ENCODE peak calls at places on chromosomes 6 and 20, in six cellular contexts. Y is sigmoid colon; N is activated naive CD4-positive, alpha-beta T cell treated with anti-CD3 and anti-CD28 coated beads, Interleukin-2, amount 50 U/mL, for 16 hours; H is activated CD8-positive, alpha-beta memory T cell treated with anti-CD3 and anti-CD28 coated beads for 24 hours; U is head of caudate nucleus; D is NCI-H2081. I is an unnamed sample.

GRCh38 chr6:135323202-135323668 is 142.1 kb downstream of the MYB start:
- DNase-seq in D (no peak), H (no peak), N (no peak), Y (no peak), U (no peak), I (peak; percentile 13)

GRCh38 chr20:17799575-17799974 is 99.8 kb downstream of the BANF2 start:
- DNase-seq in Y (no peak), U (no peak), H (no peak), D (no peak), N (no peak), I (no peak)

GRCh38 chr20:6882911-6883310 is 115.4 kb downstream of the BMP2 start:
- DNase-seq in D (no peak), Y (no peak), U (no peak), H (no peak), N (no peak), I (no peak)

GRCh38 chr20:32777177-32777956 is 15.2 kb downstream of the DNMT3B start:
- DNase-seq in Y (no peak), D (no peak), N (no peak), H (no peak), U (no peak), I (no peak)

GRCh38 chr6:11130605-11131004 is 19.1 kb upstream of the ERVFRD-1 start:
- DNase-seq in U (no peak), N (no peak), Y (no peak), H (no peak), D (no peak), I (no peak)

GRCh38 chr6:36067374-36068011 is 39.9 kb downstream of the MAPK14 start:
- DNase-seq in Y (no peak), U (no peak), H (no peak), N (no peak), D (no peak), I (peak; percentile 3)

GRCh38 chr20:53643031-53643832 is 49.6 kb upstream of the ZNF217 start:
- DNase-seq in N (peak; percentile 65), D (no peak), Y (no peak), H (peak; percentile 78), U (no peak), I (no peak)

GRCh38 chr6:129486333-129486732 is 223.6 kb downstream of the ARHGAP18 start:
- DNase-seq in N (no peak), Y (no peak), U (no peak), H (no peak), D (no peak), I (peak; percentile 28)

GRCh38 chr20:14069796-14070195 is 74.5 kb downstream of the MACROD2 start:
- DNase-seq in Y (no peak), H (no peak), N (no peak), U (no peak), D (no peak), I (no peak)

GRCh38 chr20:54980321-54980960 is 505.0 kb downstream of the DOK5 start:
- DNase-seq in H (no peak), N (no peak), U (no peak), D (peak; percentile 71), Y (no peak), I (peak; percentile 25)

GRCh38 chr6:37518116-37518515 is 18.4 kb upstream of the CCDC167 start:
- DNase-seq in U (no peak), N (no peak), H (no peak), D (no peak), Y (no peak), I (no peak)

GRCh38 chr6:19836799-19837510 is at the start of gene ID4:
- DNase-seq in U (peak; percentile 85), D (peak; percentile 75), H (no peak), Y (peak; percentile 98), N (no peak), I (peak; percentile 88)

GRCh38 chr20:23937303-23938117 is 51.1 kb downstream of the GGTLC1 start:
- DNase-seq in Y (no peak), D (no peak), H (peak; percentile 78), N (peak; percentile 59), U (peak; percentile 75), I (peak; percentile 73)

GRCh38 chr6:105332576-105332975 is 70.3 kb downstream of the PREP start:
- DNase-seq in H (no peak), Y (no peak), N (no peak), D (no peak), U (no peak), I (no peak)

GRCh38 chr6:132063738-132064137 is 112.6 kb upstream of the CCN2 start:
- DNase-seq in H (no peak), U (no peak), D (no peak), Y (no peak), N (no peak), I (no peak)

GRCh38 chr6:75922226-75922625 is 150.2 kb downstream of the IMPG1 start:
- DNase-seq in Y (no peak), H (no peak), N (no peak), D (no peak), U (no peak), I (no peak)

GRCh38 chr6:105759015-105759414 is 327.1 kb upstream of the PRDM1 start:
- DNase-seq in U (no peak), N (no peak), D (no peak), Y (no peak), H (no peak), I (no peak)

GRCh38 chr6:122223251-122223650 is 176.2 kb upstream of the HSF2 start:
- DNase-seq in N (no peak), U (no peak), H (no peak), D (no peak), Y (no peak), I (no peak)

GRCh38 chr20:4956200-4956810 is 45.0 kb downstream of the SLC23A2 start:
- DNase-seq in D (peak; percentile 48), N (no peak), Y (no peak), U (no peak), H (no peak), I (peak; percentile 87)

GRCh38 chr6:49530141-49530775 is 20.2 kb upstream of the C6orf141 start:
- DNase-seq in H (no peak), Y (no peak), U (no peak), D (no peak), N (no peak), I (no peak)

GRCh38 chr20:33848391-33848790 is 37.2 kb downstream of the CHMP4B start:
- DNase-seq in H (no peak), N (no peak), Y (no peak), D (no peak), U (no peak), I (no peak)

GRCh38 chr6:112087136-112087908 is at the start of the genes FAM229B and TUBE1:
- DNase-seq in U (peak; percentile 91), D (peak; percentile 95), H (peak; percentile 91), Y (peak; percentile 96), N (peak; percentile 90), I (peak; percentile 96)

GRCh38 chr6:158219229-158219628 is 51.1 kb downstream of the GTF2H5 start:
- DNase-seq in N (no peak), H (no peak), U (no peak), Y (no peak), D (no peak), I (no peak)

GRCh38 chr6:106520711-106521367 is 108.5 kb downstream of the RTN4IP1 start:
- DNase-seq in Y (no peak), N (peak; percentile 83), D (no peak), H (peak; percentile 84), U (no peak), I (no peak)

GRCh38 chr6:81831274-81831673 is 78.8 kb upstream of the TENT5A start:
- DNase-seq in N (no peak), U (no peak), Y (no peak), D (no peak), H (no peak), I (no peak)

GRCh38 chr20:63782051-63782471 is 42.5 kb downstream of the SLC2A4RG start:
- DNase-seq in N (peak; percentile 38), D (no peak), H (peak; percentile 78), U (no peak), Y (no peak), I (no peak)

GRCh38 chr6:169963581-169964297 is 212.3 kb downstream of the ERMARD start:
- DNase-seq in Y (peak; percentile 51), H (peak; percentile 32), D (no peak), U (peak; percentile 25), N (no peak), I (no peak)

GRCh38 chr20:34084227-34084923 is 27.7 kb downstream of the EIF2S2 start:
- DNase-seq in U (no peak), H (peak; percentile 52), N (no peak), Y (peak; percentile 38), D (no peak), I (no peak)

GRCh38 chr6:13398421-13398994 is 70.2 kb upstream of the TBC1D7 start:
- DNase-seq in N (no peak), D (no peak), Y (no peak), H (no peak), U (no peak), I (no peak)